ENCODE peak calls at places on chromosome 20, in eight cellular contexts. M is transverse colon, B is astrocyte of the cerebellum, G is AG09319, D is endothelial cell, Y is brain microvascular endothelial cell, N is left ventricle myocardium inferior, E is BE2C. R is an unnamed sample.

GRCh38 chr20:50546729-50547314 is 36.6 kb downstream of the PTPN1 start:
- DNase-seq in M (peak), D (no peak), Y (no peak), B (no peak), E (no peak), G (no peak), N (no peak), R (no peak)

GRCh38 chr20:7355056-7355455 is 585.2 kb downstream of the HAO1 start:
- DNase-seq in N (no peak), D (no peak), G (no peak), M (no peak), E (no peak), Y (no peak), B (no peak), R (no peak)

GRCh38 chr20:49149281-49150045 is 38.7 kb downstream of the STAU1 start:
- DNase-seq in E (no peak), M (no peak), G (peak), D (no peak), B (no peak), Y (no peak), N (no peak), R (no peak)

GRCh38 chr20:9068232-9068781 is 580 bp upstream of the PLCB4 start:
- DNase-seq in Y (no peak), N (peak), E (peak), B (no peak), G (no peak), D (peak), M (peak), R (peak)

GRCh38 chr20:36396847-36397246 is 90.7 kb downstream of the DLGAP4 start:
- DNase-seq in E (no peak), D (no peak), Y (no peak), M (no peak), N (no peak), G (no peak), B (no peak), R (no peak)

GRCh38 chr20:8062781-8063180 is 43.2 kb upstream of the TMX4 start:
- DNase-seq in N (no peak), E (no peak), B (no peak), M (no peak), D (no peak), G (no peak), Y (no peak), R (no peak)

GRCh38 chr20:45174434-45175364 is at the start of gene PI3:
- DNase-seq in Y (no peak), E (no peak), N (no peak), G (no peak), M (peak), B (no peak), D (no peak), R (no peak)

GRCh38 chr20:4717816-4718215 is 3.9 kb upstream of the PRND start:
- DNase-seq in D (no peak), B (no peak), G (no peak), M (no peak), N (no peak), E (no peak), Y (no peak), R (no peak)

GRCh38 chr20:18740726-18741125 is 72.9 kb upstream of the SCP2D1 start:
- DNase-seq in D (no peak), B (no peak), M (no peak), Y (no peak), N (no peak), G (no peak), E (no peak), R (no peak)

GRCh38 chr20:22744341-22745193 is 160.2 kb upstream of the FOXA2 start:
- DNase-seq in E (no peak), D (no peak), B (no peak), N (no peak), G (no peak), Y (no peak), M (no peak), R (no peak)

GRCh38 chr20:2385026-2385425 is 4.3 kb downstream of the TGM6 start:
- DNase-seq in M (no peak), N (no peak), G (no peak), D (no peak), B (no peak), E (no peak), Y (no peak), R (no peak)

GRCh38 chr20:21628800-21629199 is 76.7 kb upstream of the PAX1 start:
- DNase-seq in G (no peak), N (no peak), E (no peak), Y (no peak), B (no peak), M (no peak), D (no peak), R (no peak)

GRCh38 chr20:3420211-3420707 is 12.8 kb upstream of the DNAAF9 start:
- DNase-seq in D (no peak), E (no peak), Y (peak), G (no peak), N (peak), M (peak), B (no peak), R (no peak)

GRCh38 chr20:59466107-59466815 is 138.1 kb upstream of the PHACTR3 start:
- DNase-seq in D (no peak), M (no peak), E (no peak), G (no peak), N (no peak), Y (no peak), B (no peak), R (no peak)

GRCh38 chr20:61373956-61374545 is 122.0 kb downstream of the CDH4 start:
- DNase-seq in G (no peak), N (no peak), Y (no peak), B (no peak), D (no peak), E (no peak), M (no peak), R (no peak)

GRCh38 chr20:49354673-49355072 is 76.8 kb upstream of the ZNFX1 start:
- DNase-seq in M (no peak), E (no peak), N (no peak), Y (no peak), B (no peak), G (no peak), D (no peak), R (no peak)

GRCh38 chr20:3813758-3814581 is 6.4 kb upstream of the AP5S1 start:
- DNase-seq in E (no peak), Y (no peak), G (no peak), B (no peak), D (no peak), M (no peak), N (no peak), R (no peak)

GRCh38 chr20:35757098-35757705 is 14.6 kb upstream of the PHF20 start:
- DNase-seq in B (no peak), D (no peak), Y (no peak), E (no peak), N (no peak), G (no peak), M (no peak), R (no peak)

GRCh38 chr20:53922901-53923314 is 147.5 kb downstream of the BCAS1 start:
- DNase-seq in M (peak), G (no peak), B (no peak), E (no peak), N (no peak), Y (no peak), D (no peak), R (peak)

GRCh38 chr20:1357921-1358671 is 29.2 kb upstream of the SDCBP2 start:
- DNase-seq in D (no peak), E (no peak), B (peak), M (no peak), N (no peak), G (no peak), Y (peak), R (no peak)

GRCh38 chr20:58714340-58714922 is 21.8 kb downstream of the NPEPL1 start:
- DNase-seq in M (peak), Y (no peak), G (no peak), E (peak), B (no peak), N (peak), D (peak), R (peak)

GRCh38 chr20:59598625-59599310 is 5.6 kb upstream of the PHACTR3 start:
- DNase-seq in D (peak), E (peak), B (no peak), G (no peak), Y (no peak), N (peak), M (peak), R (no peak)

GRCh38 chr20:51346686-51347485 is 195.6 kb downstream of the NFATC2 start:
- DNase-seq in D (no peak), B (no peak), M (no peak), Y (peak), E (no peak), G (no peak), N (no peak), R (no peak)

GRCh38 chr20:51562334-51563140 is 20.0 kb upstream of the NFATC2 start:
- DNase-seq in B (peak), Y (peak), E (peak), D (peak), G (peak), M (peak), N (peak), R (peak)

GRCh38 chr20:24465730-24466129 is 3.7 kb upstream of the SYNDIG1 start:
- DNase-seq in M (no peak), B (peak), N (peak), E (no peak), G (no peak), Y (no peak), D (no peak), R (no peak)

GRCh38 chr20:10538768-10539167 is 103.7 kb downstream of the SLX4IP start:
- DNase-seq in Y (no peak), D (no peak), M (no peak), B (no peak), N (no peak), G (no peak), E (no peak), R (no peak)

GRCh38 chr20:41347523-41348429 is 7.2 kb downstream of the LPIN3 start:
- DNase-seq in Y (no peak), N (peak), D (no peak), B (no peak), G (no peak), M (no peak), E (no peak), R (no peak)

GRCh38 chr20:3115190-3116107 is 30.9 kb upstream of the AVP start:
- DNase-seq in E (peak), G (peak), D (peak), Y (peak), M (no peak), B (peak), N (no peak), R (no peak)

GRCh38 chr20:60372822-60373221 is 414.6 kb downstream of the CDH26 start:
- DNase-seq in B (no peak), M (no peak), G (no peak), E (no peak), D (no peak), N (no peak), Y (no peak), R (no peak)

GRCh38 chr20:41169791-41170351 is 32.5 kb downstream of the PLCG1 start:
- DNase-seq in N (no peak), E (no peak), Y (peak), D (no peak), B (no peak), G (no peak), M (peak), R (peak)

DNA sequence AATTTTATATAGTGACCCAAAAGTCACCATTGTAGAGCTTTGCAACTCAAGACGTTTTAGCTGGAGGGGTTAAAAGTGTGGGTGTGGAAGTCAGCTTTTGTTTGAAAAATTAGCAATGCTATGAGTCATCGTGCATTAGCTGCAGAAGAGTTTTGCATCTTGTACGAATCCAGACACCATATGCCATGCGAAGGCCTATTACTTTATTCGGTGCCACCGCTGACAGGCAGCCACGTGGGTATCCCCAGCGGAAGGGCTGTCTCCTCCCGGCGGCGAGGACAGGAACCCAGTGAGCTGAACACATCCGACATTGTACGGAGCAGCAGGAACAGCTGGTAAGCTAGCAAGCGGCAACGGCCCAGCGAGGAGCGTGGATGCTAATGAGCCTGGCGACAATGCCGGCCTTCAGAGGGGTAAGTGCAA is 84.4 kb downstream of the INSM1 start:
- DNase-seq in E (peak), M (peak), D (peak), G (no peak), N (peak), Y (peak), B (peak), R (no peak)
- TF ChIP-seq CTCF in E (peak), M (no peak), D (no peak), G (no peak), N (no peak), Y (peak), B (no peak), R (no peak)

GRCh38 chr20:46939031-46939430 is 44.4 kb downstream of the EYA2 start:
- DNase-seq in G (no peak), B (no peak), M (no peak), N (no peak), D (no peak), E (no peak), Y (no peak), R (no peak)
- TF ChIP-seq CTCF in G (no peak), B (peak), M (no peak), N (no peak), D (peak), E (peak), Y (peak), R (no peak)

GRCh38 chr20:25532015-25532751 is 53.1 kb downstream of the NINL start:
- DNase-seq in G (no peak), B (no peak), N (no peak), Y (no peak), D (peak), M (no peak), E (peak), R (no peak)
- TF ChIP-seq CTCF in G (no peak), B (peak), N (peak), Y (peak), D (no peak), M (no peak), E (peak), R (no peak)

DNA sequence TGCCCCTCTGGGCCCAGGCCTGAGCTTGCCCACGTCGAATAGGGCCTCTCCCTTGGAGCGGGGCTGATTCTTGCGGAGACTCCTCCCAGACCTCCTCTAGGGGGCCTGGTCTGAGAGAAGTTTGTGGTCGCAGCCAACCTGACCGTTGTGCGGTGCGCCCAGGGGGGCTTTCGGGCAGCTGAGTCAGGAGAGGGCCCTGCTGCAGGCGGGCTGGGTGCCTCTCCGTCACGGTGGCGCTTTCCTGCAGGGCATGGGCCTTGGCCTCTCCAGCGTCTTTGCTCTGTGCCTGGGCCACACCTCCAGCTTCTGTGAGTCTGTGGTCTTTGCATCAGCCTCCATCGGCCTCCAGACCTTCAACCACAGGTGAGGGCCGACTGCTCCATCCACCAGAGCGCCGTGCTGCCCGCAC is 12.9 kb downstream of the SLC17A9 start:
- DNase-seq in Y (no peak), G (no peak), B (no peak), M (no peak), N (no peak), D (no peak), E (no peak), R (no peak)
- TF ChIP-seq CTCF in Y (no peak), G (no peak), B (no peak), M (no peak), N (no peak), D (no peak), E (no peak), R (no peak)

GRCh38 chr20:56417911-56418310 is 5.9 kb downstream of the CASS4 start:
- DNase-seq in M (no peak), N (no peak), B (no peak), Y (peak), D (no peak), E (no peak), G (no peak), R (no peak)

GRCh38 chr20:56417402-56417801 is 5.3 kb downstream of the CASS4 start:
- DNase-seq in B (no peak), D (no peak), M (no peak), G (no peak), E (no peak), N (no peak), Y (no peak), R (no peak)

GRCh38 chr20:56412473-56412790 is 372 bp downstream of the CASS4 start:
- DNase-seq in Y (no peak), E (no peak), D (no peak), B (no peak), N (no peak), M (no peak), G (no peak), R (no peak)

GRCh38 chr20:56412949-56413348 is 889 bp downstream of the CASS4 start:
- DNase-seq in B (no peak), G (no peak), Y (no peak), E (no peak), D (no peak), M (no peak), N (no peak), R (no peak)

GRCh38 chr20:56414842-56415765 is 3.0 kb downstream of the CASS4 start:
- DNase-seq in B (no peak), Y (peak), G (peak), M (no peak), E (no peak), N (no peak), D (no peak), R (no peak)
- TF ChIP-seq CTCF in B (no peak), Y (no peak), G (no peak), M (no peak), E (no peak), N (no peak), D (no peak), R (no peak)

DNA sequence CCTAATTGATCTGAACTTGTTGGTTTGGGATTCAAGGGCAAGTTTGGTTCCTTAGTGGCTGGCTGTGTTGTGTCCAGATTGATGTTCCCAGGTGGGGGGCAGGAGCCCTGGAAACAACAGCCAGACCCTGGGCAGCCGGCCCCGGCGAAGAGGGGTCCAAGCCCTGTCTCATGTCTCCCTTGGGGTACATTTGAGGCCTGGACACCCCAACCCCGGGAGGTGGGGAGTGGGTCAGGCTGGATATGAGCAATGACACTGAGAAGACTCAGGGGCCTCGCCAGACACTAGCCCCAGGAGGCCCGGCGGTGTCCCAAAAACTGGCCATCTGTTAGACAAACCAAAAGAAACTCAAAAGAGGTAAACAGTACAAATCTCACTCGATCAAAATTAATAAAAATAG is 79.6 kb downstream of the YTHDF1 start:
- DNase-seq in N (no peak), B (no peak), M (no peak), Y (no peak), G (no peak), D (no peak), E (peak), R (no peak)
- TF ChIP-seq CTCF in N (no peak), B (no peak), M (no peak), Y (no peak), G (no peak), D (no peak), E (no peak), R (no peak)

DNA sequence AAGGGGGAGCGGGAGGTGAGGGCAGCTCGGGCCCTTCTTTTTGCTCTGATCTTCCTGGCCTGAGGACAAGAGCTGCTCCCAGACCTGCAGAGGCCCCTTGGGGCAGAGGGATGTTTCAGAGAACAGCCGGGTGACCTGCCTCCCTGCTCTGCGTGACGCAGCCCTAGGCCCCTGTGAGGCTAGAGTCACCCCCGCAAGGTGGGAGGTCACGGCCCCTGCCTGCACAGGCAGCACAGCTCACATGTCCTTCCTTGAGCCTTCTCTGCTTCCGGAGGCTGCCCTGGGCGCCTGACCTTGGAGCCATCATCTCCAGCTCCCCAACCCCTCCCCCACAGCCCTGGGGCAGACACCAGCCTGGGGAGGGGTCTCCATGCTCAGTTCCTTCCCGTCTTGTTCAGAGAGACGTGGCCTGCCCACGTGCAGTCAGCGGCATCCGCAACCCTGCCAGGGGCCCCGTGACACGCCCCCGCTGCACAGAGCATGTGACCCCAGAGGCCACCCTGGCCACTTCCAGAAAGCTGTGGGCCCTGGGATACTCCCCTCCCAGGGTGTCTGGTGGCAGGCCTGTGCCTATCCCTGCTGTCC is at the start of gene BIRC7:
- DNase-seq in G (no peak), B (no peak), M (no peak), D (no peak), N (no peak), E (no peak), Y (no peak), R (no peak)
- TF ChIP-seq CTCF in G (no peak), B (no peak), M (no peak), D (no peak), N (no peak), E (no peak), Y (no peak), R (no peak)

R was measured in coronary artery.